ENCODE peak calls at places on chromosomes 2 and 18, in five cellular contexts. G is body of pancreas; J is amniotic epithelial cell; C is fibroblast of lung; E is stimulated activated CD8-positive, alpha-beta memory T cell treated with anti-CD3 and anti-CD28 coated beads, Interleukin-4, amount 100 ng/mL, for 1 hour. D is an unnamed sample.

GRCh38 chr2:55112229-55113016 is 62.2 kb upstream of the RTN4 start:
- DNase-seq in E (no peak), G (no peak), C (peak), J (peak), D (no peak)

GRCh38 chr2:120656273-120656960 is 79.3 kb upstream of the GLI2 start:
- DNase-seq in E (no peak), G (no peak), J (no peak), C (peak), D (no peak)

GRCh38 chr2:33033524-33034150 is 86.9 kb downstream of the LTBP1 start:
- DNase-seq in J (peak), C (peak), E (no peak), G (no peak), D (no peak)

GRCh38 chr2:36915627-36916026 is 50.7 kb downstream of the STRN start:
- DNase-seq in J (no peak), C (no peak), E (no peak), G (no peak), D (no peak)

GRCh38 chr2:236758406-236758805 is 188.8 kb downstream of the ACKR3 start:
- DNase-seq in E (no peak), G (no peak), C (no peak), J (no peak), D (no peak)

GRCh38 chr18:70462078-70462439 is 173.2 kb downstream of the SOCS6 start:
- DNase-seq in J (no peak), E (no peak), C (no peak), G (no peak), D (no peak)

GRCh38 chr2:31140151-31140550 is 1.9 kb upstream of the GALNT14 start:
- DNase-seq in G (no peak), J (no peak), C (no peak), E (no peak), D (no peak)

GRCh38 chr2:28452534-28453081 is 43.3 kb upstream of the PLB1 start:
- DNase-seq in C (peak), E (peak), G (peak), J (peak), D (peak)

GRCh38 chr18:59593291-59593717 is 103.9 kb downstream of the CCBE1 start:
- DNase-seq in J (no peak), G (no peak), C (no peak), E (no peak), D (no peak)

GRCh38 chr2:25323042-25323514 is 18.6 kb downstream of the DNMT3A start:
- DNase-seq in C (no peak), J (peak), G (no peak), E (peak), D (peak)

GRCh38 chr2:4190548-4190947 is 487.2 kb downstream of the DCDC2C start:
- DNase-seq in C (no peak), J (no peak), G (no peak), E (no peak), D (no peak)

GRCh38 chr2:234139755-234140154 is 89.3 kb downstream of the SPP2 start:
- DNase-seq in E (no peak), C (no peak), J (no peak), G (no peak), D (no peak)

GRCh38 chr18:25181581-25181980 is 170.4 kb downstream of the ZNF521 start:
- DNase-seq in C (no peak), G (no peak), E (no peak), J (no peak), D (no peak)

GRCh38 chr18:53745228-53745967 is 479.1 kb downstream of the MBD2 start:
- DNase-seq in C (no peak), J (no peak), G (no peak), E (no peak), D (no peak)

GRCh38 chr18:12637901-12638633 is 19.8 kb downstream of the SPIRE1 start:
- DNase-seq in C (no peak), J (peak), E (no peak), G (no peak), D (no peak)

GRCh38 chr2:109438773-109439191 is 175.0 kb downstream of the SEPTIN10 start:
- DNase-seq in G (no peak), E (no peak), J (peak), C (peak), D (no peak)

GRCh38 chr18:70991577-70991976 is 702.7 kb downstream of the SOCS6 start:
- DNase-seq in E (no peak), G (no peak), J (no peak), C (peak), D (no peak)

GRCh38 chr2:9279426-9279825 is 72.8 kb downstream of the ASAP2 start:
- DNase-seq in C (no peak), J (no peak), G (no peak), E (no peak), D (no peak)

GRCh38 chr18:78753240-78753639 is 226.4 kb upstream of the SALL3 start:
- DNase-seq in G (no peak), C (no peak), J (no peak), E (no peak), D (no peak)

GRCh38 chr2:25176541-25177368 is 8.4 kb upstream of the POMC start:
- DNase-seq in C (no peak), G (no peak), J (no peak), E (no peak), D (no peak)

GRCh38 chr2:234763051-234763909 is 188.5 kb upstream of the SH3BP4 start:
- DNase-seq in E (no peak), G (no peak), J (peak), C (peak), D (no peak)

GRCh38 chr2:120589782-120590608 is 145.7 kb upstream of the GLI2 start:
- DNase-seq in E (no peak), C (peak), J (peak), G (no peak), D (no peak)

GRCh38 chr2:152468832-152469692 is 134.1 kb downstream of the FMNL2 start:
- DNase-seq in C (no peak), E (no peak), G (no peak), J (no peak), D (no peak)

GRCh38 chr2:39435254-39435653 is 1.8 kb downstream of the MAP4K3 start:
- DNase-seq in C (peak), G (no peak), E (no peak), J (peak), D (no peak)

GRCh38 chr2:29113027-29113686 is 2.1 kb upstream of the CLIP4 start:
- DNase-seq in E (no peak), J (peak), G (no peak), C (no peak), D (no peak)

GRCh38 chr2:218892693-218893348 is 12.2 kb downstream of the WNT10A start:
- DNase-seq in C (peak), G (peak), E (peak), J (peak), D (peak)

GRCh38 chr2:229622495-229623355 is 91.6 kb downstream of the DNER start:
- DNase-seq in G (no peak), C (no peak), J (no peak), E (no peak), D (no peak)